ENCODE peak calls at places on chromosomes 5 and 9, in four cellular contexts. M, O, R and S are unnamed samples.

GRCh38 chr9:137351781-137352501 is 49.9 kb upstream of the NRARP start:
- DNase-seq in M (no peak), O (no peak), R (no peak), S (no peak)

GRCh38 chr5:53942724-53943123 is 367.6 kb downstream of the ARL15 start:
- DNase-seq in M (no peak), O (no peak), R (no peak), S (no peak)

GRCh38 chr9:113462781-113463286 is 693 bp upstream of the RGS3 start:
- DNase-seq in M (no peak), O (no peak), R (no peak), S (no peak)

GRCh38 chr9:132800038-132800648 is 77.9 kb downstream of the AK8 start:
- DNase-seq in M (peak; percentile 71), O (peak; percentile 82), R (peak; percentile 85), S (peak; percentile 85)

GRCh38 chr5:40490464-40491083 is 189.1 kb upstream of the PTGER4 start:
- DNase-seq in M (no peak), O (peak; percentile 40), R (no peak), S (no peak)

GRCh38 chr9:87609002-87609401 is 111.3 kb downstream of the DAPK1 start:
- DNase-seq in M (no peak), O (no peak), R (no peak), S (no peak)

GRCh38 chr5:102903074-102903871 is 148.2 kb downstream of the PAM start:
- DNase-seq in M (peak; percentile 44), O (no peak), R (no peak), S (no peak)

GRCh38 chr5:171162602-171163001 is 146.4 kb upstream of the TLX3 start:
- DNase-seq in M (peak; percentile 46), O (peak; percentile 27), R (no peak), S (no peak)

GRCh38 chr9:14336244-14336643 is 22.3 kb upstream of the NFIB start:
- DNase-seq in M (no peak), O (no peak), R (no peak), S (no peak)

GRCh38 chr9:86406366-86406765 is 52.2 kb upstream of the TUT7 start:
- DNase-seq in M (peak; percentile 17), O (no peak), R (no peak), S (no peak)

GRCh38 chr9:127925959-127926949 is 4.3 kb downstream of the PIP5KL1 start:
- DNase-seq in M (no peak), O (no peak), R (no peak), S (no peak)

GRCh38 chr5:170293273-170293672 is 4.3 kb downstream of the LCP2 start:
- DNase-seq in M (no peak), O (no peak), R (peak; percentile 42), S (peak; percentile 88)

GRCh38 chr5:58412081-58412480 is 47.8 kb downstream of the PLK2 start:
- DNase-seq in M (no peak), O (no peak), R (no peak), S (no peak)

GRCh38 chr5:72499730-72500129 is 7.5 kb downstream of the ZNF366 start:
- DNase-seq in M (no peak), O (no peak), R (no peak), S (no peak)

GRCh38 chr5:177253252-177253651 is 50.3 kb downstream of the RAB24 start:
- DNase-seq in M (no peak), O (no peak), R (no peak), S (no peak)

GRCh38 chr5:3944930-3945329 is 349.3 kb downstream of the IRX1 start:
- DNase-seq in M (no peak), O (no peak), R (no peak), S (no peak)

GRCh38 chr9:129895376-129896268 is 60.4 kb downstream of the USP20 start:
- DNase-seq in M (no peak), O (peak; percentile 64), R (no peak), S (no peak)